ENCODE peak calls at places on chromosomes 4 and X, in five cellular contexts. J is neural progenitor cell, F is IMR-90, O is lower lobe of right lung, V is astrocyte. B is an unnamed sample.
A peak's percentile ranks its signal among the peaks of the same experiment; 100 is the strongest.

GRCh38 chr4:55866290-55866907 is 13.0 kb downstream of the EXOC1 start:
- DNase-seq in V (peak; percentile 96), F (peak; percentile 96), O (no peak), J (no peak), B (peak; percentile 93)

GRCh38 chr4:133347409-133347808 is 198.3 kb downstream of the PCDH10 start:
- DNase-seq in F (no peak), V (no peak), J (no peak), O (no peak), B (no peak)

GRCh38 chr4:158322119-158322518 is 111.8 kb downstream of the TMEM144 start:
- DNase-seq in F (no peak), O (no peak), J (no peak), V (no peak), B (no peak)

GRCh38 chrX:123878177-123878576 is 18.3 kb downstream of the XIAP start:
- DNase-seq in J (no peak), V (no peak), O (no peak), F (peak; percentile 42), B (no peak)

GRCh38 chr4:35182451-35182850 is 1061.9 kb downstream of the ARAP2 start:
- DNase-seq in O (no peak), J (no peak), F (no peak), V (no peak), B (no peak)

GRCh38 chrX:114152130-114152529 is 431.8 kb upstream of the HTR2C start:
- DNase-seq in J (no peak), V (peak; percentile 50), O (no peak), F (no peak), B (peak; percentile 60)

GRCh38 chr4:7104366-7105031 is 36.6 kb upstream of the GRPEL1 start:
- DNase-seq in F (no peak), J (no peak), O (no peak), V (no peak), B (no peak)

GRCh38 chrX:16771483-16772398 is 14.5 kb upstream of the TXLNG start:
- DNase-seq in F (peak; percentile 86), J (peak; percentile 72), O (no peak), V (peak; percentile 80), B (peak; percentile 25)

GRCh38 chrX:70444326-70445196 is at the start of gene DLG3:
- DNase-seq in F (peak; percentile 51), V (no peak), J (peak; percentile 81), O (no peak), B (peak; percentile 64)

GRCh38 chr4:7806080-7806630 is 133.5 kb downstream of the AFAP1 start:
- DNase-seq in F (peak; percentile 68), V (peak; percentile 70), J (peak; percentile 47), O (no peak), B (no peak)

GRCh38 chrX:41718481-41719245 is 5.3 kb upstream of the GPR82 start:
- DNase-seq in F (no peak), O (no peak), J (peak; percentile 83), V (peak; percentile 67), B (no peak)

GRCh38 chr4:11230888-11231287 is 197.8 kb downstream of the HS3ST1 start:
- DNase-seq in J (peak; percentile 46), F (no peak), V (no peak), O (no peak), B (no peak)

GRCh38 chr4:142406917-142407501 is 439.1 kb downstream of the INPP4B start:
- DNase-seq in O (no peak), F (no peak), V (peak; percentile 32), J (no peak), B (peak; percentile 11)

GRCh38 chr4:72313121-72313520 is 255.9 kb downstream of the ADAMTS3 start:
- DNase-seq in F (no peak), V (no peak), O (no peak), J (no peak), B (no peak)

GRCh38 chr4:142449771-142450373 is 396.2 kb downstream of the INPP4B start:
- DNase-seq in J (no peak), F (no peak), O (no peak), V (peak; percentile 29), B (no peak)

GRCh38 chrX:115531818-115532403 is 29.1 kb upstream of the PLS3 start:
- DNase-seq in F (peak; percentile 65), O (no peak), V (peak; percentile 23), J (no peak), B (no peak)

GRCh38 chrX:11351375-11352295 is 58.4 kb downstream of the AMELX start:
- DNase-seq in J (no peak), V (peak; percentile 76), F (peak; percentile 84), O (peak; percentile 38), B (no peak)

GRCh38 chr4:4985844-4986243 is 33.4 kb downstream of the CYTL1 start:
- DNase-seq in F (no peak), J (peak; percentile 42), O (no peak), V (no peak), B (peak; percentile 16)

GRCh38 chr4:61408861-61409260 is 208.7 kb downstream of the ADGRL3 start:
- DNase-seq in V (no peak), J (no peak), F (no peak), O (no peak), B (no peak)

GRCh38 chr4:22389240-22389871 is 126.5 kb downstream of the ADGRA3 start:
- DNase-seq in O (no peak), J (peak; percentile 73), V (peak; percentile 64), F (peak; percentile 85), B (peak; percentile 86)

GRCh38 chr4:7607156-7607910 is 172.6 kb upstream of the PSAPL1 start:
- DNase-seq in J (no peak), V (peak; percentile 66), F (peak; percentile 16), O (no peak), B (no peak)

GRCh38 chrX:10011991-10012390 is 44.8 kb downstream of the CLDN34 start:
- DNase-seq in F (no peak), J (peak; percentile 8), O (peak; percentile 52), V (no peak), B (no peak)

GRCh38 chrX:155611302-155611701 is 1.4 kb downstream of the TMLHE start:
- DNase-seq in F (no peak), V (no peak), O (no peak), J (no peak), B (no peak)
- H3K4me3 ChIP-seq in F (no peak overlapping the region), V (peak overlapping the region; percentile 85), O (peak overlapping the region; percentile 67), J (peak overlapping the region; percentile 62), B (peak overlapping the region; percentile 90)

GRCh38 chrX:118525146-118525725 is 29.6 kb downstream of the DOCK11 start:
- DNase-seq in J (no peak), O (no peak), V (no peak), F (no peak), B (no peak)

GRCh38 chrX:118522230-118522926 is 26.8 kb downstream of the DOCK11 start:
- DNase-seq in J (no peak), V (no peak), O (no peak), F (no peak), B (no peak)

GRCh38 chrX:118524344-118524743 is 28.7 kb downstream of the DOCK11 start:
- DNase-seq in O (no peak), V (no peak), F (no peak), J (no peak), B (no peak)

GRCh38 chrX:118526149-118526548 is 30.5 kb downstream of the DOCK11 start:
- DNase-seq in V (no peak), F (no peak), J (no peak), O (no peak), B (no peak)

DNA sequence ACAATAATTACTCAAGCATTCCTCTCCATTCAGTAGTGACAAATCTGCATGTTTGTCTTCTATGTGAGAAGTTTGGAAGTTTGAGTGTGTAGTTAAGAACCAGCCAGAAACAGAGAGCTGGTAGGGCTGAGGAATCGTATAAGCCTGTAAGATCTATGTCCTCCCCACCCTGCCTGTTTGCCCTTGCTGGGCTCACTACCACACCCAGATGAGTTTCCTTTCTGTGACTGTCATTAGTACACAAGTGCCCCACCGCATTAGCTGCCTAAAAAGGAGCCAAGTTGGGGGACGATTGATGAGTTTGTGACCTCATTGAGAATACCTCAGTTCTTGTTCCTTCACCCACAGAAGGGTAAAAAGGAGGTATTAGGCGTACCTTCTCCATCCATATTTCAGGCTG is 28.3 kb downstream of the DOCK11 start:
- DNase-seq in O (no peak), V (no peak), F (no peak), J (no peak), B (no peak)
- H3K4me1 ChIP-seq in O (peaks cover 25% of the 10 kb centered on the region), V (peaks cover 19% of the 10 kb centered on the region), F (peaks cover 20% of the 10 kb centered on the region), J (no peaks in the 10 kb centered on the region), B (peaks cover 51% of the 10 kb centered on the region)

DNA sequence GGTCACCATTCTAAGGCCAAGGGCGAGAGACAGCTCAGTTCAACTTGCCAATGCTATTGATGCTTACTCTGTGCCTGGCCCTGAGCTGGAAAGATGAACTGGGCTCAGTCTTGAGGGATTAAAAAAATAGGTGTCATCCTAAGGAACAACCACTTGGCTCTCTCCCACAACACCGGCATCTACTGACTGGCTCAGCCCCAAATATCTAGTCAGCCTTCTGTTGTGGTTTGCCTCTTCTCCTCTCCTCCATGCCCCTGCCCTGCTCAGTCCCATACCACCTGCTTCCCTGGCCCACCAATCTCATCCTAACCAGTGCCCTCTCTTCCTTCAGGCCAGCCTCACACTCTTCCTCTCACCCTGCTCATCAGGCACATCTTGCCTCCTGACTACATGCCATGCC is 29.6 kb downstream of the KDM5C start:
- DNase-seq in F (no peak), V (no peak), O (no peak), J (no peak), B (no peak)
- H3K36me3 ChIP-seq in F (peaks cover 79% of the 10 kb centered on the region), V (peaks cover 11% of the 10 kb centered on the region), O (peaks cover 91% of the 10 kb centered on the region), J (peaks cover 6% of the 10 kb centered on the region), B (peaks cover 90% of the 10 kb centered on the region)

GRCh38 chr4:1082215-1083182 is 30.9 kb downstream of the RNF212 start:
- DNase-seq in V (peak; percentile 59), F (peak; percentile 70), J (no peak), O (peak; percentile 86), B (peak; percentile 96)
- H3K4me3 ChIP-seq in V (no peak overlapping the region), F (no peak overlapping the region), J (no peak overlapping the region), O (no peak overlapping the region), B (no peak overlapping the region)